ENCODE peak calls at places on chromosome 18, in four cellular contexts. K is stimulated activated CD8-positive, alpha-beta memory T cell treated with anti-CD3 and anti-CD28 coated beads, Interleukin-2, amount 100 ng/mL, for 1 hour; T is KBM-7; Y is Daoy. Z is an unnamed sample.

GRCh38 chr18:2002604-2003003 is 568.7 kb downstream of the METTL4 start:
- DNase-seq in Y (no peak), K (no peak), T (no peak), Z (no peak)

GRCh38 chr18:59885579-59886163 is 14.1 kb upstream of the PMAIP1 start:
- DNase-seq in Y (peak; percentile 77), T (peak; percentile 75), K (no peak), Z (no peak)

GRCh38 chr18:48135436-48135966 is 205.0 kb upstream of the SMAD2 start:
- DNase-seq in T (peak; percentile 13), Y (no peak), K (no peak), Z (no peak)

GRCh38 chr18:1929720-1930119 is 641.6 kb downstream of the METTL4 start:
- DNase-seq in Y (no peak), K (no peak), T (no peak), Z (no peak)

GRCh38 chr18:13235981-13236380 is 17.4 kb downstream of the LDLRAD4 start:
- DNase-seq in K (no peak), Y (no peak), T (no peak), Z (no peak)

GRCh38 chr18:48479531-48479930 is 59.3 kb upstream of the CTIF start:
- DNase-seq in K (no peak), T (no peak), Y (no peak), Z (no peak)

GRCh38 chr18:9737814-9738160 is 29.7 kb downstream of the RAB31 start:
- DNase-seq in K (no peak), Y (peak; percentile 43), T (no peak), Z (no peak)

GRCh38 chr18:42028232-42028832 is 73.3 kb downstream of the PIK3C3 start:
- DNase-seq in K (no peak), T (peak; percentile 30), Y (peak; percentile 4), Z (no peak)

GRCh38 chr18:35703043-35703688 is 121.6 kb downstream of the GALNT1 start:
- DNase-seq in Y (no peak), T (no peak), K (no peak), Z (no peak)

GRCh38 chr18:3703732-3704176 is 253.8 kb downstream of the TGIF1 start:
- DNase-seq in K (no peak), Y (peak; percentile 33), T (peak; percentile 64), Z (no peak)

GRCh38 chr18:46070683-46071614 is 1.1 kb downstream of the PSTPIP2 start:
- DNase-seq in T (peak; percentile 81), Y (no peak), K (no peak), Z (no peak)

Z was measured in esophagus squamous epithelium.